ENCODE peak calls at places on chromosome 21, in six cellular contexts. K is HCT116; D is testis; Z is Peyer's patch; S is uterus; U is CD4-positive, alpha-beta memory T cell. V is an unnamed sample.

GRCh38 chr21:36385233-36385908 is at the start of gene CHAF1B:
- DNase-seq in K (peak; percentile 51), U (peak; percentile 82), S (peak; percentile 76), Z (peak; percentile 86), D (peak; percentile 87), V (peak; percentile 92)

GRCh38 chr21:34936874-34937563 is 112.1 kb downstream of the RUNX1 start:
- DNase-seq in S (no peak), U (no peak), Z (no peak), K (no peak), D (no peak), V (no peak)

GRCh38 chr21:34808569-34809204 is 139.9 kb downstream of the CLIC6 start:
- DNase-seq in S (no peak), U (no peak), K (no peak), Z (no peak), D (no peak), V (no peak)

GRCh38 chr21:37862536-37862935 is 53.7 kb downstream of the KCNJ6 start:
- DNase-seq in U (no peak), D (no peak), S (no peak), Z (no peak), K (no peak), V (no peak)

GRCh38 chr21:38803075-38803474 is 2.7 kb upstream of the ETS2 start:
- DNase-seq in Z (no peak), S (no peak), D (no peak), U (no peak), K (no peak), V (no peak)

GRCh38 chr21:8992731-8993174 is 1528.6 kb upstream of the TPTE start:
- DNase-seq in S (no peak), K (no peak), D (no peak), U (no peak), Z (peak; percentile 57), V (peak; percentile 78)

GRCh38 chr21:37564341-37564923 is 197.9 kb downstream of the DYRK1A start:
- DNase-seq in S (peak; percentile 88), D (peak; percentile 52), K (peak; percentile 98), U (peak; percentile 84), Z (no peak), V (peak; percentile 92)

GRCh38 chr21:35291963-35292627 is 243.0 kb upstream of the RUNX1 start:
- DNase-seq in D (no peak), U (no peak), Z (no peak), S (no peak), K (no peak), V (no peak)

GRCh38 chr21:15051652-15052554 is 12.9 kb downstream of the NRIP1 start:
- DNase-seq in K (no peak), U (no peak), Z (no peak), D (no peak), S (no peak), V (no peak)

GRCh38 chr21:19807231-19807630 is 1191.0 kb upstream of the NCAM2 start:
- DNase-seq in Z (no peak), S (no peak), U (no peak), K (no peak), D (no peak), V (no peak)

DNA sequence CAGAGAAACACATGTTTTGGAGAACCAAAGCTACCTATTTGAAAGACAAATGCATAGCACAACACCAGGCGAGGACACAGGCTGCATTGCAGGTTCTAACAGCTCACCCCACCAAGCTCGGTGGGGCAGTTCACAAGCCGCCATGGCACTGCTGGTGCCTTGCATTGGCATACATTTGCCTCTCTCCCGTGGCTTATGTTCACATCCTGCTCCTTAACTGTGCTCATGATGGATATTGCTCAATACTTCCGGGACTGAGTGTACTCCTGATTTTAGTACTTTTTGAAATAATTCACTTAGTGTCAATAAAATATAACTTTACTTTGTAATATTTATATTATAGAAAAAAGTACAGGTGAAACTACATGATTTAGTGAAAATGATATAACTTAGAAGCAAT is 1187.4 kb upstream of the NCAM2 start:
- DNase-seq in K (no peak), U (no peak), Z (no peak), D (no peak), S (no peak), V (no peak)
- H3K9me3 ChIP-seq in K (peaks cover 14% of the 10 kb centered on the region), U (no peaks in the 10 kb centered on the region), Z (no peaks in the 10 kb centered on the region), D (no peaks in the 10 kb centered on the region), S (no peaks in the 10 kb centered on the region), V (no peaks in the 10 kb centered on the region)

GRCh38 chr21:42924433-42924751 is 1.0 kb downstream of the ERVH48-1 start:
- DNase-seq in D (no peak), Z (no peak), K (no peak), S (no peak), U (no peak), V (no peak)
- H3K4me3 ChIP-seq in D (no peak overlapping the region), Z (no peak overlapping the region), K (no peak overlapping the region), S (no peak overlapping the region), U (no peak overlapping the region), V (no peak overlapping the region)

GRCh38 chr21:33023574-33024277 is 2.0 kb upstream of the OLIG2 start:
- DNase-seq in D (no peak), Z (no peak), K (no peak), U (no peak), S (no peak), V (no peak)
- H3K9me3 ChIP-seq in D (no peaks in the 10 kb centered on the region), Z (no peaks in the 10 kb centered on the region), K (no peaks in the 10 kb centered on the region), U (no peaks in the 10 kb centered on the region), S (no peaks in the 10 kb centered on the region), V (no peaks in the 10 kb centered on the region)

GRCh38 chr21:46187814-46188213 is 3.6 kb upstream of the SPATC1L start:
- DNase-seq in S (no peak), U (no peak), Z (no peak), D (no peak), K (no peak), V (no peak)

GRCh38 chr21:46184625-46185555 is 631 bp upstream of the SPATC1L start:
- DNase-seq in K (peak; percentile 8), Z (peak; percentile 53), S (peak; percentile 77), D (peak; percentile 91), U (peak; percentile 66), V (peak; percentile 95)

GRCh38 chr21:46187251-46187650 is 3.0 kb upstream of the SPATC1L start:
- DNase-seq in U (no peak), Z (no peak), S (no peak), D (no peak), K (no peak), V (no peak)

GRCh38 chr21:46183910-46184624 is at the start of gene SPATC1L:
- DNase-seq in U (no peak), D (peak; percentile 78), Z (peak; percentile 45), S (peak; percentile 69), K (no peak), V (peak; percentile 77)

GRCh38 chr21:46185717-46186116 is 1.5 kb upstream of the SPATC1L start:
- DNase-seq in Z (no peak), S (no peak), K (no peak), U (no peak), D (no peak), V (no peak)
- H3K4me3 ChIP-seq in Z (no peak overlapping the region), S (no peak overlapping the region), K (no peak overlapping the region), U (no peak overlapping the region), D (no peak overlapping the region), V (peak overlapping the region; percentile 96)